ENCODE peak calls at places on chromosomes 2 and 18, in six cellular contexts. I is skeletal muscle cell, H is left ventricle myocardium inferior, Y is astrocyte of the cerebellum, G is HAP-1, Q is GM23248. X is an unnamed sample.

GRCh38 chr2:159497857-159498256 is 118.5 kb downstream of the BAZ2B start:
- DNase-seq in I (no peak), H (no peak), Y (no peak), G (no peak), Q (peak), X (no peak)

GRCh38 chr2:208407667-208408066 is 1.1 kb downstream of the PTH2R start:
- DNase-seq in I (no peak), H (no peak), Y (no peak), G (no peak), Q (peak), X (no peak)

GRCh38 chr2:152491139-152491472 is 156.1 kb downstream of the FMNL2 start:
- DNase-seq in I (no peak), H (peak), Y (no peak), G (peak), Q (no peak), X (no peak)

GRCh38 chr2:172096661-172097547 is 5.8 kb downstream of the DLX2 start:
- DNase-seq in I (peak), H (no peak), Y (no peak), G (no peak), Q (peak), X (no peak)

GRCh38 chr2:234292205-234292954 is 204.5 kb downstream of the ARL4C start:
- DNase-seq in I (no peak), H (no peak), Y (no peak), G (no peak), Q (no peak), X (no peak)

GRCh38 chr2:24009680-24010476 is at the start of gene MFSD2B:
- DNase-seq in I (no peak), H (no peak), Y (no peak), G (no peak), Q (peak), X (no peak)

GRCh38 chr2:234198976-234199375 is 148.5 kb downstream of the SPP2 start:
- DNase-seq in I (no peak), H (no peak), Y (no peak), G (no peak), Q (peak), X (no peak)

GRCh38 chr2:71706836-71707235 is 253.5 kb downstream of the DYSF start:
- DNase-seq in I (no peak), H (no peak), Y (no peak), G (no peak), Q (no peak), X (no peak)

GRCh38 chr18:71168576-71169145 is 879.8 kb downstream of the SOCS6 start:
- DNase-seq in I (no peak), H (no peak), Y (no peak), G (no peak), Q (no peak), X (no peak)

GRCh38 chr2:161044937-161045336 is 115.3 kb upstream of the TANK start:
- DNase-seq in I (no peak), H (no peak), Y (no peak), G (no peak), Q (no peak), X (no peak)

GRCh38 chr2:10923007-10923372 is 11.3 kb downstream of the KCNF1 start:
- DNase-seq in I (no peak), H (no peak), Y (no peak), G (no peak), Q (no peak), X (no peak)

GRCh38 chr2:209322041-209322440 is 101.8 kb upstream of the MAP2 start:
- DNase-seq in I (no peak), H (no peak), Y (no peak), G (no peak), Q (no peak), X (no peak)

GRCh38 chr2:181623159-181623558 is 33.7 kb downstream of the CERKL start:
- DNase-seq in I (no peak), H (no peak), Y (no peak), G (no peak), Q (no peak), X (no peak)

GRCh38 chr2:235526166-235526565 is 32.3 kb downstream of the AGAP1 start:
- DNase-seq in I (no peak), H (no peak), Y (no peak), G (no peak), Q (no peak), X (no peak)

GRCh38 chr2:232525796-232526195 is at the start of gene CHRND:
- DNase-seq in I (peak), H (peak), Y (no peak), G (no peak), Q (peak), X (no peak)

GRCh38 chr18:75110846-75111415 is 98.0 kb downstream of the PTGR3 start:
- DNase-seq in I (no peak), H (no peak), Y (no peak), G (no peak), Q (no peak), X (no peak)

GRCh38 chr2:136765736-136766323 is 485 bp downstream of the THSD7B start:
- DNase-seq in I (no peak), H (no peak), Y (no peak), G (peak), Q (peak), X (no peak)

GRCh38 chr2:218290316-218291261 is 1.7 kb downstream of the TMBIM1 start:
- DNase-seq in I (no peak), H (no peak), Y (no peak), G (no peak), Q (peak), X (no peak)

GRCh38 chr2:120596990-120597594 is 138.6 kb upstream of the GLI2 start:
- DNase-seq in I (peak), H (peak), Y (peak), G (no peak), Q (peak), X (no peak)

GRCh38 chr2:176003958-176004357 is 1.9 kb upstream of the LNPK start:
- DNase-seq in I (no peak), H (no peak), Y (no peak), G (no peak), Q (no peak), X (no peak)
- H3K4me3 ChIP-seq in I (no peak), H (peak), Y (no peak), G (no peak), Q (no peak), X (no peak)

GRCh38 chr2:41966431-41966893 is 81.4 kb upstream of the PKDCC start:
- DNase-seq in I (peak), H (peak), Y (peak), G (no peak), Q (peak), X (peak)
- H3K4me3 ChIP-seq in I (no peak), H (no peak), Y (no peak), G (no peak), Q (peak), X (no peak)

DNA sequence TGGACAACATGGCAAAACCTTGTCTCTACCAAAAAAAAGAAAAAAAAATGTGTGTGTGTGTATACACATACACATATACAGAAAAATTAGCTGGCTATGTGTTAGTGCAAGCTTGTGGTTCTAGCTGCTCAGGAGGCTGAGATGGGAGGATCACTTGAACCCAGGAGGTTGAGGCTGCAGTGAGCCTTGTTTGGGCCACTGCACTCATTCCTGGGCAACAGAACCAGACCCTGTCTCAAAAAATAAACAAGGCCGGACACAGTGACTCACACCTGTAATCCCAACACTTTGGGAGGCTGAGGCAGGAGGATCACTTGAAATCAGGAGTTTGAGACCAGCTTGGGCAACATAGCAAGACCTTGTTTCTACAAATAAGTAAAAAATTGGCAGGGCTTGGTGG is 2.1 kb downstream of the COQ10B start:
- DNase-seq in I (no peak), H (no peak), Y (no peak), G (no peak), Q (no peak), X (no peak)
- H3K4me3 ChIP-seq in I (no peak), H (no peak), Y (no peak), G (no peak), Q (peak), X (no peak)

GRCh38 chr18:6732952-6733351 is 3.4 kb downstream of the ARHGAP28 start:
- DNase-seq in I (no peak), H (no peak), Y (no peak), G (no peak), Q (no peak), X (no peak)

GRCh38 chr18:6729247-6730091 is at the start of gene ARHGAP28:
- DNase-seq in I (peak), H (peak), Y (peak), G (peak), Q (peak), X (no peak)

GRCh38 chr18:6728318-6728717 is 1.2 kb upstream of the ARHGAP28 start:
- DNase-seq in I (no peak), H (no peak), Y (no peak), G (no peak), Q (no peak), X (no peak)

GRCh38 chr18:6728809-6729246 is 688 bp upstream of the ARHGAP28 start:
- DNase-seq in I (no peak), H (no peak), Y (peak), G (no peak), Q (no peak), X (no peak)

DNA sequence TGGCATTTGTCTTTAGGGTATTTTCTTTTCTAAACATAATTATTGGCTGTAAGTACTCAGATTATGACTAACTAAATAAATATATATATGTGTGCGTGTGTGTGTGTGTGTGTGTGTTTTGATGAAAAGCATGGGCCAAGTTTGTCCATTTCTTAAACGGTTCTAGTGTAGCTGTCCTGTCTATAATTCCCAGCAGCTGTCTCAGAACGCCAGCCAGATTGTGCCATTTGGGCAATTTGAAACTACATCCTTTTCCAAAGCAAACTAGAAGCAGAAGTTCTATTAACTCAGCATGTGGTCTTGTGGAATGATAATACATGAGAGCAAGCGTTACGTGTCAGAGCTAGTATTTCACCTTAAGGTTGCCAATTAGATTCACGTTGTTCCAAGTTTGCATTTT is 1.7 kb downstream of the ARHGAP28 start:
- DNase-seq in I (peak), H (no peak), Y (peak), G (no peak), Q (peak), X (no peak)
- H3K4me3 ChIP-seq in I (peak), H (no peak), Y (peak), G (no peak), Q (no peak), X (no peak)

DNA sequence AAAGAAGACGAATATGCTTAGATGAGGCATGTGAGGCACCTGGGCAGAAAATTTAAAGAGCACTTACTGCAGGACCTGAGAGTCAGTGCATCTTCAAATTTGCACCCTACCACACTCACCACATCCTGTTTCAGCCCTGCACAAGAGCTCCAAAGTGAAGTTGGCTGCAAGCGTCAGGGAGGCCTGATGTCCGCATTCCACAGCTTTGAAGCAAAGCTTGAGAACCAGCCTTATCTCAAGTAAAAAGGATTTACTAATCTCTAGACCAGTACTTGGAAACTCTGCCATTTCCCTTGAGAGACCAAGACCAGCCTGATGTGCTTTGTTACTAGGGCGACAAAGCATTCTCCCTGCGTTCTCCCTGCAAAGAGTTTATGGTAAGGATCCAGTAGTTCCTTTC is 3.4 kb upstream of the ASNSD1 start:
- DNase-seq in I (no peak), H (peak), Y (no peak), G (no peak), Q (no peak), X (no peak)
- H3K4me3 ChIP-seq in I (no peak), H (no peak), Y (no peak), G (no peak), Q (no peak), X (no peak)

GRCh38 chr2:170022692-170023091 is 155.3 kb upstream of the MYO3B start:
- DNase-seq in I (peak), H (no peak), Y (peak), G (no peak), Q (peak), X (peak)

GRCh38 chr2:170014769-170015168 is 163.2 kb upstream of the MYO3B start:
- DNase-seq in I (no peak), H (no peak), Y (no peak), G (no peak), Q (no peak), X (no peak)

GRCh38 chr2:170017848-170018492 is 160.0 kb upstream of the MYO3B start:
- DNase-seq in I (no peak), H (peak), Y (no peak), G (no peak), Q (peak), X (no peak)

GRCh38 chr2:170020777-170021176 is 157.2 kb upstream of the MYO3B start:
- DNase-seq in I (no peak), H (no peak), Y (no peak), G (no peak), Q (no peak), X (no peak)

DNA sequence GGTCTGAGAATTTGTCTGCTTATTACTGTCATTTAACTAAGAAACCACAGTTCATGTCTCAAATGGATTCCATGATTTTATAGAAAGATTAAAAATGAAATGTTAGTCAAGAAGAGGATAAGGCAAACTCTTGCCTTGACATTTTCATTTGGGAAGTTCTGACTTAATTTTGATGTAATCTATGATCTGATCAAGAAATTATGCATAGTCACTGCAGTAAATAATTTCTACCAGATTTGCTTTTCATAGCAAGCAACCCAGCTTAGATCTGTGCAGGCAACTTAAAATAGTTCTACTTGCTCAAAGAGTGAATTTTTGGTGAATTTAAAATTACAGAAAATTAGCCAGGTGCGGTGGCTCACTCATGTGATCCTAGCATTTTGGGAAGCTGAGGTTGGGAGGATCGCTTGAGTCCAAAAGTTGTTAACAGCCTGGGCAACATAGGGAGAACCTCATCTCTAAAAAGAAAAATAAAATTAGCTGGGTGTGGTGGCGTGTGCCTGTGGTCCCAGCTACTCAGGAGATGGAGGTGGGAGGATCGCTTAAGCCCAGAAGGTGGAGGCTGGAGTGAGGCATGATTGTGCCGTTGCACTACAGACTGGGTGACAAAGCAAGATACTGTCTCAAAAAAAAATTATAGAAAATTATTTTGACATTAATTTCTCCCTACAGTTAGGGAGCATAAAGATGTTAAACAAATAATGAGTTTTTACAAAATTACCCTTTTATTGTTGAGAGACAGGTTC is 158.7 kb upstream of the MYO3B start:
- DNase-seq in I (no peak), H (no peak), Y (no peak), G (no peak), Q (no peak), X (no peak)
- H3K4me3 ChIP-seq in I (no peak), H (no peak), Y (no peak), G (no peak), Q (no peak), X (no peak)

GRCh38 chr2:197497301-197497700 is 2.3 kb downstream of the HSPD1 start:
- DNase-seq in I (no peak), H (no peak), Y (no peak), G (no peak), Q (no peak), X (no peak)

GRCh38 chr2:197498627-197498936 is 1.1 kb downstream of the HSPD1 start:
- DNase-seq in I (no peak), H (no peak), Y (no peak), G (no peak), Q (no peak), X (no peak)

GRCh38 chr2:197498937-197499593 is 575 bp downstream of the HSPD1 start:
- DNase-seq in I (no peak), H (peak), Y (no peak), G (peak), Q (peak), X (no peak)

GRCh38 chr2:197496695-197497094 is 2.9 kb downstream of the HSPD1 start:
- DNase-seq in I (no peak), H (no peak), Y (no peak), G (no peak), Q (no peak), X (no peak)

DNA sequence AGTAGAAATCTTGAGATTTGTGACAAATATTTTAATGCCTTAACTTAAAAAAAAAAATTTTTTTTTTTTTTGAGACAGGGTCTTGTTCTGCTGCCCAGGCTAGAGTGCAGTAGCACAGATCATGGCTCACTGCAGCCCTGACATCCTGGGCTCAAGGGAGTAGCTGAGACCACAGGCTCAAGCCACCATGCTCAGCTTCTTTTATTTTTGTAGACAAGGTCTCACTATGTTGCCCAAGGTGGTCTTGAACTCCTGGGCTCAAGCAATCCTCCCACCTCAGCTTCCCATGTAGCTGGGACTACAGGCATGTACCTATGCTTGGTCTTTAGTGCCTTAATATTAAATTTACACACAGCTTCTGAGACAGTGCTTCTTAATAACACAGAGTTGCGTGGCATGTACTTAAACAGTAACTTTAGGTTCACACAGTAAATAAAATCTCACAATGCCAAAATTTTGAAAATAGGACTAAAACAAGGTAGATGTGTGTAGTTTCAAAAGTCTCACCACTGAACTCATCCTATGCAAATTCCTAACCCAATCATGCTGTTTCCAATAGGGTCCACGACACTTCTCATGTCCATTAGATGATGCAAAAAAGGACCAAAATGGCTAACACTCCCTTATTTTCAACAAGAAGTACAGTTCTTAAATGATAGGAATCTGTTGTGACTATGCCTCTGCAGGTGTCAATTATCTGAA is 4.1 kb downstream of the HSPD1 start:
- DNase-seq in I (no peak), H (no peak), Y (no peak), G (no peak), Q (no peak), X (no peak)
- H3K4me3 ChIP-seq in I (no peak), H (no peak), Y (no peak), G (peak), Q (no peak), X (no peak)

GRCh38 chr2:149720615-149721014 is 133.0 kb upstream of the MMADHC start:
- DNase-seq in I (no peak), H (no peak), Y (no peak), G (no peak), Q (no peak), X (no peak)

GRCh38 chr2:149716687-149717086 is 129.1 kb upstream of the MMADHC start:
- DNase-seq in I (no peak), H (no peak), Y (no peak), G (no peak), Q (no peak), X (no peak)

GRCh38 chr2:149715005-149715592 is 127.5 kb upstream of the MMADHC start:
- DNase-seq in I (no peak), H (no peak), Y (peak), G (peak), Q (peak), X (peak)

GRCh38 chr2:149715894-149716293 is 128.3 kb upstream of the MMADHC start:
- DNase-seq in I (no peak), H (no peak), Y (no peak), G (no peak), Q (no peak), X (no peak)

DNA sequence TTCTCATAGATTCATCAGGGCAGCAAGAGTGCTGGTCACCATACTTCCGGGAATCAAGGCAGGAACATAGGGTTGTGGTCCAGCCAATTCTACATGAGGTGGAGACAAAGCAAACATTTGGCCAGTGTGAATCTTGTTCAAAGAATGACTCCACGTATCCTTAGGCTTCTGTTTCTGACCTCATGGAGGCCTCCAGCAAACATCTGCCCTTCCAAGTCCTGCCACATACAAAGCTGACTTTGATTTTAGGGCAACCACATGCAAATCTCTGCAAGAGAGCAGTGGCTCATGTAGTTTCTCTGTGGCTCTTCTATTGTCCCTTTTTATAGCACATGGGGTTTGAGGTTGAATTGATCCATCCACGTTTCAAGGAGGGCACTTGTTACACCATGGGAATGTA is 132.1 kb upstream of the MMADHC start:
- DNase-seq in I (no peak), H (no peak), Y (no peak), G (no peak), Q (peak), X (no peak)
- H3K4me3 ChIP-seq in I (no peak), H (no peak), Y (no peak), G (no peak), Q (no peak), X (no peak)

X was measured in kidney epithelial cell.